ENCODE peak calls at places on chromosomes 5 and 9, in ten cellular contexts. M is sigmoid colon, J is stomach, E is suprapubic skin, P is breast epithelium, R is HCT116, I is GM12891, Q is spleen, D is Panc1, Z is SK-N-MC. N is an unnamed sample.

GRCh38 chr5:138597660-138598400 is 22.6 kb upstream of the HSPA9 start:
- DNase-seq in D (no peak), Q (no peak), R (no peak), I (no peak), P (no peak), E (peak; percentile 37), J (no peak), M (peak; percentile 27), Z (no peak), N (no peak)

GRCh38 chr9:133360400-133361393 is 4.3 kb downstream of the SURF2 start:
- DNase-seq in J (no peak), D (no peak), R (no peak), Z (no peak), Q (no peak), P (no peak), E (no peak), M (no peak), I (no peak), N (no peak)

GRCh38 chr5:67414712-67415111 is 218.1 kb upstream of the CD180 start:
- DNase-seq in J (no peak), M (no peak), D (no peak), I (no peak), P (no peak), E (no peak), Q (no peak), Z (no peak), R (no peak), N (no peak)

GRCh38 chr5:115068239-115069086 is 101.2 kb downstream of the TRIM36 start:
- DNase-seq in E (no peak), Q (no peak), R (peak; percentile 26), I (no peak), P (no peak), M (no peak), D (no peak), J (no peak), Z (no peak), N (peak; percentile 83)

GRCh38 chr5:79746645-79747044 is 57.0 kb downstream of the CMYA5 start:
- DNase-seq in R (no peak), E (no peak), I (no peak), D (no peak), M (no peak), Z (no peak), P (no peak), Q (no peak), J (no peak), N (no peak)

GRCh38 chr9:14746655-14747054 is 24.1 kb upstream of the CER1 start:
- DNase-seq in Z (no peak), M (no peak), I (no peak), P (no peak), R (no peak), D (no peak), Q (no peak), J (no peak), E (no peak), N (no peak)

GRCh38 chr5:2030131-2030530 is 147.4 kb upstream of the IRX4 start:
- DNase-seq in J (no peak), Q (no peak), Z (no peak), D (no peak), E (no peak), R (no peak), I (no peak), M (no peak), P (no peak), N (peak; percentile 78)

GRCh38 chr9:93949694-93950449 is 5.3 kb downstream of the BARX1 start:
- DNase-seq in R (peak; percentile 29), Q (no peak), J (no peak), I (no peak), P (no peak), D (peak; percentile 2), M (no peak), Z (no peak), E (no peak), N (no peak)

GRCh38 chr5:103582364-103582763 is 19.8 kb upstream of the NUDT12 start:
- DNase-seq in I (no peak), P (no peak), M (no peak), Q (no peak), Z (peak; percentile 59), J (no peak), D (no peak), R (peak; percentile 53), E (no peak), N (no peak)

GRCh38 chr9:13171261-13171660 is 108.2 kb downstream of the MPDZ start:
- DNase-seq in J (no peak), P (no peak), Z (no peak), D (no peak), R (no peak), M (no peak), E (no peak), Q (no peak), I (no peak), N (no peak)

GRCh38 chr5:179800696-179801201 is 5.9 kb downstream of the MGAT4B start:
- DNase-seq in M (peak; percentile 68), P (no peak), D (no peak), R (no peak), E (no peak), Z (no peak), J (no peak), Q (peak; percentile 72), I (no peak), N (no peak)

GRCh38 chr5:115857621-115858349 is 16.1 kb downstream of the AP3S1 start:
- DNase-seq in P (no peak), R (no peak), M (no peak), J (no peak), Q (no peak), E (no peak), I (no peak), D (no peak), Z (peak; percentile 92), N (no peak)

GRCh38 chr9:136697146-136697820 is 10.0 kb upstream of the AGPAT2 start:
- DNase-seq in Q (no peak), I (no peak), R (no peak), P (no peak), D (no peak), E (no peak), J (no peak), M (no peak), Z (no peak), N (no peak)

GRCh38 chr9:136696502-136696901 is 9.2 kb upstream of the AGPAT2 start:
- DNase-seq in E (no peak), D (no peak), P (no peak), Q (no peak), R (no peak), I (no peak), J (no peak), Z (no peak), M (no peak), N (no peak)

GRCh38 chr9:136698681-136699246 is 11.5 kb upstream of the AGPAT2 start:
- DNase-seq in D (no peak), Q (no peak), J (no peak), I (no peak), R (no peak), E (no peak), M (no peak), Z (no peak), P (no peak), N (no peak)

GRCh38 chr9:136695955-136696354 is 8.7 kb upstream of the AGPAT2 start:
- DNase-seq in P (no peak), Z (no peak), I (no peak), Q (no peak), R (no peak), J (no peak), M (no peak), E (no peak), D (no peak), N (no peak)

GRCh38 chr9:136697821-136698526 is 10.7 kb upstream of the AGPAT2 start:
- DNase-seq in E (no peak), J (no peak), M (no peak), D (no peak), P (no peak), I (no peak), R (no peak), Z (no peak), Q (no peak), N (no peak)
- TF ChIP-seq POLR2AphosphoS5 in E (no peak), J (no peak), M (no peak), D (no peak), P (no peak), I (no peak), R (no peak), Z (no peak), Q (peak; percentile 12), N (no peak)

GRCh38 chr5:132493821-132494220 is 3.2 kb upstream of the IRF1 start:
- DNase-seq in P (no peak), M (no peak), Q (no peak), D (no peak), R (no peak), I (no peak), Z (no peak), E (no peak), J (no peak), N (peak; percentile 37)
- TF ChIP-seq POLR2AphosphoS5 in P (no peak), M (no peak), Q (no peak), D (no peak), R (no peak), I (no peak), Z (no peak), E (no peak), J (no peak), N (no peak)

DNA sequence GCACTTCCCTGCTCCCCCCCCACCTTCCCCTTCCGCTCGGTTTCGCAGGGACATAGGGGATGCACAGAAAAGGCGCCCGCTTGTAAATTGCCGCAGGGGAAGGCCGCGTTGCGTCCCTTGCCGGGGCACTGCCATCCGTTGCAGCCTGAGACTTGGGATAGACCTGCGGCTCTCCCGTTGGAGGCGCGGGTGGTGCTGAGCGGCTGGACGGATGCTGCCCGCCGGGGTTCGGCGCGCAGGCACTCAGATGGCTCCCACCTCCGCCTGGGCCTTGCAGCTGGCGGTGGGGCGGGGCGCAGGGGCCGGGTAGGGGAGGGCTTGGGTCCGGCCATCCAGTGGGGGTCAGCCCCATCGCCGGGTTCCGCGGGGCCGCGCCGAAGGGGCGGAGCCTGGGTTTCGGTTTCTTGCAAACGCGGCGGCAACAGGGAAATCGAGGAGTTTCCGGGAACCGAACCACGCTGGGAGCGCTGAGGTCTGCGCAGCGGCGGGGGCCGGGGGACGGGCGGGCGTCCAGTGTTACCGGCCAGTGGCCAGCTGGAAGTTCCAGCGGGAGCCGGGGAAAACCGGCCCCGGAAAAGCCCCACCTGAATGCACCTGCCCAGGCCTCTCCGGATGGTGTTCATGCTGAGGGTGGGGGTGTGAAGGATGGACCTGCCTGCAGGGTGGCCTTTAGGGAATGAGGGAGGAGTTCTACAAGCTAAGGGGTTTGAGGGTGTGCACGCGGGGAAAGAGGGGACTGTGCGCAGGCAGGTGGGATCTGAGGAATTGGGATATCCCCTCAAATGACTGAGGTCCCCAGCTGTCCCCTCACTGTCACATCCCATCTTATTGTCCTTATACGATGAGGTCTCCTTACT is 6.3 kb upstream of the IRF1 start:
- DNase-seq in I (peak; percentile 59), E (peak; percentile 94), M (peak; percentile 94), Z (no peak), J (peak; percentile 93), R (no peak), D (no peak), P (peak; percentile 86), Q (peak; percentile 97), N (peak; percentile 98)
- TF ChIP-seq POLR2AphosphoS5 in I (no peak), E (no peak), M (peak; percentile 86), Z (no peak), J (peak; percentile 38), R (peak; percentile 39), D (no peak), P (no peak), Q (peak; percentile 59), N (peak; percentile 68)

DNA sequence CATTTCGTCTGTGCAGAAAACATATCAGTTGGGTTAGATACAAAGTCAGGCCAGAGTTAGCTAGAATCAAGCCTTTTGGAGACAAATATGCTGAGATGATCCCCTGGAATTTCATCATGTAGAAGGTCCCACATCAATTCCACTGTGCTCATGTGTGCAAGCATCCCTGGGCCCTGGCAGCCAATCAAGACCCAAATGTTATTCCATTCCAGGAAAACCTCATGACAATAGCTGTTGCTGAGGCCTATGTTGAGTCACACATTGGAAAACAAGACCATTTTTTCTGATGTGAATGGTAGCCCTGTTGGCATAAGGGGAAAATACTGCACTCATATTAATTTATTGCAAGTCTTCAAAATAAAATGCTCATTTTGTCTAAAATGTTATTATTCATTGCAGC is 11.5 kb downstream of the SPOCK1 start:
- DNase-seq in I (no peak), E (peak; percentile 76), J (no peak), Z (no peak), D (no peak), M (peak; percentile 73), P (no peak), R (no peak), Q (no peak), N (no peak)
- TF ChIP-seq POLR2AphosphoS5 in I (no peak), E (no peak), J (no peak), Z (no peak), D (no peak), M (peak; percentile 20), P (no peak), R (no peak), Q (no peak), N (no peak)